ENCODE peak calls at places on chromosomes 12 and 14, in five cellular contexts. O is foreskin fibroblast, I is skeletal muscle cell, M is H7, F is tibial nerve. X is an unnamed sample.

GRCh38 chr12:31989571-31989970 is 30.4 kb downstream of the RESF1 start:
- DNase-seq in F (no peak), M (no peak), I (no peak), O (no peak), X (no peak)

GRCh38 chr12:12946686-12947355 is 5.1 kb downstream of the GPRC5D start:
- DNase-seq in O (peak), F (no peak), I (no peak), M (no peak), X (no peak)

GRCh38 chr14:67186369-67186768 is 2.9 kb upstream of the GARIN2 start:
- DNase-seq in M (no peak), I (no peak), O (no peak), F (no peak), X (no peak)

GRCh38 chr14:30138517-30138916 is 210.9 kb upstream of the PRKD1 start:
- DNase-seq in O (peak), I (no peak), M (no peak), F (no peak), X (no peak)

GRCh38 chr12:71846322-71846940 is 6.9 kb downstream of the TBC1D15 start:
- DNase-seq in F (no peak), O (no peak), I (no peak), M (no peak), X (no peak)

GRCh38 chr14:31265701-31266398 is 58.3 kb upstream of the HECTD1 start:
- DNase-seq in M (no peak), I (no peak), O (no peak), F (no peak), X (no peak)

GRCh38 chr12:110100315-110100970 is 23.7 kb upstream of the IFT81 start:
- DNase-seq in M (peak), I (no peak), F (peak), O (peak), X (peak)

GRCh38 chr14:66228267-66228970 is 257.8 kb upstream of the CCDC196 start:
- DNase-seq in O (no peak), I (peak), F (no peak), M (no peak), X (no peak)

GRCh38 chr12:57886590-57887363 is 40.2 kb upstream of the CTDSP2 start:
- DNase-seq in M (no peak), O (no peak), I (no peak), F (no peak), X (no peak)

GRCh38 chr12:57887631-57888406 is 41.3 kb upstream of the CTDSP2 start:
- DNase-seq in M (peak), I (no peak), F (no peak), O (peak), X (no peak)

GRCh38 chr12:57889541-57889989 is 43.0 kb upstream of the CTDSP2 start:
- DNase-seq in F (peak), I (peak), M (peak), O (peak), X (no peak)

GRCh38 chr12:57890191-57891120 is 43.9 kb upstream of the CTDSP2 start:
- DNase-seq in M (no peak), O (peak), I (no peak), F (no peak), X (no peak)

GRCh38 chr12:57888407-57889157 is 42.1 kb upstream of the CTDSP2 start:
- DNase-seq in I (no peak), O (no peak), F (no peak), M (peak), X (no peak)
- H3K4me3 ChIP-seq in I (no peak), O (peak), F (no peak), M (peak), X (no peak)

GRCh38 chr14:90842726-90843125 is 26.5 kb upstream of the TTC7B start:
- DNase-seq in F (no peak), M (no peak), I (no peak), O (no peak), X (no peak)

GRCh38 chr14:90837355-90837754 is 21.1 kb upstream of the TTC7B start:
- DNase-seq in O (no peak), M (no peak), F (no peak), I (no peak), X (no peak)

GRCh38 chr14:90836692-90837063 is 20.4 kb upstream of the TTC7B start:
- DNase-seq in M (no peak), F (no peak), I (no peak), O (no peak), X (no peak)

GRCh38 chr14:90839889-90840266 is 23.6 kb upstream of the TTC7B start:
- DNase-seq in M (no peak), I (no peak), O (no peak), F (no peak), X (no peak)

DNA sequence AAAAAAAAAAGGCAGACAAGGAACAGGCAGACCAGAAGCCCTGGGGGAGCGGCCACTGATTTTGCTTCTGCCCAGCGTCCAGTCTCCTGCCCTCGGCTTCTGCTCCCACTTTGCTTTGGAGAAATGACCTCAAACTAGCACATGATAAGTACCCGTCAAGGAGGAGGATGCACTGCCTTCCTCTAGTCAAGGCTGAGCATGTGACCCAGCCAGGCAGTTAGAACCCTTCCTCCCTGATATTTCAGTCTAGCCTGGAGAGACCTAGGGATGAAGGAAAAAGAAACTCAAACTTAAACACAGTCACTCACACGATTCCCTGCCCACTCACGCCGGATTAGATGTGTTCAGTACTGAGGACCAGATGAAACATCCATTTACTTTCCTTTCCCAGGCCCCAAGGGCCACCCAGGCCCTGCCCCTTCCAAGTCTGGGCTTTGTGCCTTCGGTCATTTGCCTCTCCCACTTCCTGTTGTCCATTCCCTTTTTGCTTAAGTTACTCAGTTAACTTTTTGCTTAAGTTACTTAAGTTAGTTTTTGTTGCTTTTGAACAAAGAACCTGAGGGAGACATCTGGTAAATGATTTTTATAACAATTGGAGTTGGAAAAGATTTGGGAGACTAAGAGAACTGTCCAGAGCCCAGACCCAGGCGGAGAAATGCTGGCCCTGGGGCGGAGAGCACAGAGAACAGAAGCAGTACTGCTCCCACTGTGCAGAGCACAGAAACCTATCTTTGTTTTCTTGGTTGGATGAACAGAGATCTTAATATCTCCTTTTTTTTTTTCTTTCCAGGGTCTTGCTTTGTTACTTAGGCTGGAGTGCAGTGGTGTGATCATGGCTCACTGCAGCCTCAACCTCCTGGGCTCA is 23.0 kb upstream of the TTC7B start:
- DNase-seq in O (peak), I (no peak), M (no peak), F (peak), X (no peak)
- H3K4me3 ChIP-seq in O (no peak), I (no peak), M (no peak), F (no peak), X (no peak)

GRCh38 chr14:101963611-101964296 is 619 bp upstream of the DYNC1H1 start:
- DNase-seq in F (no peak), M (no peak), O (no peak), I (no peak), X (no peak)
- H3K4me3 ChIP-seq in F (peak), M (peak), O (no peak), I (peak), X (peak)

GRCh38 chr12:30508205-30508967 is 187.3 kb downstream of the IPO8 start:
- DNase-seq in M (no peak), I (no peak), O (no peak), F (no peak), X (no peak)
- H3K4me3 ChIP-seq in M (no peak), I (no peak), O (no peak), F (no peak), X (no peak)

DNA sequence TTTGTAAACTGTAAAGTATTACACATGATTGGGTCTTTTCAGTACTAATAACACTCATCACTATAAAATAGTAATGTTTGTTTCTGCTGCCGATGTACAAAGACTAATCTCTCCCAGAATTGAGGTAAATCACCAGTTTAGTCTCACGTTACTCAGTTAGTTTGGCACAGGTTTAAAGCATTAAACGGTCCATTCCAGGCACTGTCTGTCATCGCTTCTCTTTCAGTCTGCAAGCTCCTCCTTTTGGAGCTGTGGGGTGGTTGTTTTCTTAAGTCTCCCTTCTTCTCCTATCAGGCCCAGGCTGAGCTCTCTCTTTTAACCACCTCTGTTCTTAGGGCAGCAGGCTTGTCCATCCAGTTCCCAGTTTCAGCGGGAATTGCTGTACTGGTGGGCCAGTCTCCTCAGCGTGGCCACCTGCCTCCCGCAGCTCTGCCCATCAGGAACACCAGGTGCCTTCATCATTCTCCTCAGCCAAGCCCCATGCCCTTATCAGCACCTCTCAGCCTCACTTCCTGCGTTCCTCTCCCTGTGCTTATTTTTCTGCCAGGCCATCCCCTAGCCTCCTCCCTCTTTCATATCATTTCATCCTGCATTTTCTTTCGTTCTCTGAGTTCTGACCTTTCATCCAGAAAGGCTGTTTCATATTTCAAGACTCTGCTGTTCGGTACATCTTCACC is 149.0 kb downstream of the TGFB3 start:
- DNase-seq in I (peak), M (no peak), O (peak), F (no peak), X (no peak)
- H3K4me3 ChIP-seq in I (no peak), M (no peak), O (no peak), F (no peak), X (no peak)

GRCh38 chr12:69932154-69932553 is 107.1 kb downstream of the MYRFL start:
- DNase-seq in M (peak), O (no peak), F (no peak), I (no peak), X (peak)

GRCh38 chr12:69935651-69936100 is 110.6 kb downstream of the MYRFL start:
- DNase-seq in O (no peak), I (no peak), F (no peak), M (no peak), X (no peak)

GRCh38 chr12:69936214-69936731 is 111.2 kb downstream of the MYRFL start:
- DNase-seq in O (no peak), F (no peak), M (peak), I (no peak), X (peak)

GRCh38 chr12:69934011-69934410 is 109.0 kb downstream of the MYRFL start:
- DNase-seq in M (no peak), I (no peak), F (no peak), O (no peak), X (no peak)

GRCh38 chr12:69933115-69933552 is 108.1 kb downstream of the MYRFL start:
- DNase-seq in F (no peak), I (no peak), M (peak), O (no peak), X (peak)
- H3K4me3 ChIP-seq in F (no peak), I (no peak), M (no peak), O (no peak), X (no peak)

DNA sequence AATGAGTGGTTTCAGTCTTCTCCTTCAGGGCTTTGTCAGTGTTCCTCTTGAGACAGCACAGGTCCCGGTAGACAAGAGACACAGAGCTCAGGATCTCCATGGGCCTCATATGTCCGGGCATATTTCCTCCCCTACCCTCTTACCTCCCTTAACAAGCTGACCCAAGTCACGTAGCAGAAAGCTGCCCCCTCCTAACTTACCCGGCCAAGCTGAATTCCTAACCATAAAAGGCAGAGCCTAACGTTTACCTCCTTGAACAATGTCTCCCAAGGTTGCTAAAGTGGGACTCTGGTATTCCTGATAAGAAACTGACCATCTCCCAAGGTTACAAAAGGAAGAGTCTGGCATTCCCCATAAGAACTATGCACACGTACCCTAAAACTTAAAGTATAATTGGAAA is 182.2 kb upstream of the USP15 start:
- DNase-seq in I (no peak), F (no peak), M (peak), O (no peak), X (no peak)
- H3K4me3 ChIP-seq in I (no peak), F (no peak), M (no peak), O (no peak), X (no peak)

DNA sequence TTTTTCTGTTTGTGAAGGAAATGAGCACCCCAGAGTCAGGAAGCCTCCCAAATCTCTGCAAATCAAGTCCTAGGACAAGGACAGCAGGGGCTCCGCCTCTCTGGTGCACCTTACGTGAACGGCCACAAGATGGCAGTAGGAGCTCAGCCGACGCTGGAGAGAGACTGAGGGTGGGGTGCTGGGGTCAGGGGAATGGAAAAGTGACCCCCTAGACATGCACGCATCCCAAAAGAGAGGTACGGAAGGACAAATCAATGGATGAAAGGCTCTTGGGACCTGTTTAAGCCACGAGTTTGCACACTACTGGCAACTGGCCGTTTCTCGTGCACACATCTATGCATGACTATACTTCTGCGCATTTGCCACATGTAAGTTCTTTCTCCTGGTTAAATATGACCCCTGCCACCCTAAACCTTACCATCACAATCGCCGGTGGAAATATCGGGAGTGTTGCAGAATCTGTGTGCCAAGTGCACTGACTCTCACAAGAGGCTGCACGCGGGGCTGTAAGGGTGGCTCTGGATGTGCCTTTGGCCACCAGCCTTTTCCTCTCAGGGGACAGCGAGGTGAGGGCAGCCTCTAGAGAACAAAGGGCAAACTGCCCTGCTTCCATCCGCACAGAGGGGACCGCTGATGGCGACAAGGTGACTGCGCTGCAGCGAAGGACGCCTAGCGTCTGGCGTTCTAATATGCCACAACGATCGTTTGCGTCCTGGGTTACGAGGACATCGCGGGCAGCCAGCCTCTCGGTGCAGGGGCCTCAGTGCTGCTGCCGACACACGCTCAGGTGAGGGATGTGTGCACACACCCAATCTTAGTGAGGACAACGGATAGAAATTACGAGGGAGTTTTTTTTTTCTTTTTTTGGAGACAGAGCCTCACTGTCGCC is 232.0 kb downstream of the PCNX1 start:
- DNase-seq in F (no peak), I (no peak), M (peak), O (peak), X (peak)
- H3K4me3 ChIP-seq in F (no peak), I (no peak), M (no peak), O (no peak), X (no peak)

DNA sequence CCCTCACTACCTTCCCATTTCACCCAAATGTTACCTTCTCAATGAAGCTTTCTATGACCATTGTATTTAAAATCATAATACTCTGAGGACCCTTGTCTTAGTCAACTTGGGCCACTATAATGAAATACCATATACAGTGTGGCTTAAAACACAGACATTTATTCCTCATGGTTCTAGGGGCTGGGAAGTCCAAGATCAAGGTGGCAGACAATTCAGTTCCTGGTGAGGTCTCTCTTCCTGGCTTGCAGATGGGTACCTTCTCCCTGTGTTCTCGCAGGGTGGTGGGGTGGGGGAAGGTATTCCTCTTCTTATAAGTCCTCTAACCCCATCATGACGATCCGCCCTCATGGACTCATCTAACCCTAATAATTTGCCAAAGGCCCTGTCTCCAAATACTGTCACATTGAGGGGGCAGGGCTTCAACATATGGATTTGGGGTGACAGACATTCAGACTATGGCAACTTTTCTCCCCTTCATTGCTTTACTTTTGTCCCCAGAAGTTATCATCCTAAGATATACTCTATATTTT is 163.7 kb upstream of the PWP1 start:
- DNase-seq in O (no peak), F (no peak), I (no peak), M (no peak), X (no peak)
- H3K4me3 ChIP-seq in O (no peak), F (no peak), I (no peak), M (no peak), X (no peak)

GRCh38 chr12:54051081-54051912 is 2.3 kb upstream of the HOXC4 start:
- DNase-seq in F (no peak), I (no peak), M (peak), O (no peak), X (no peak)
- H3K4me3 ChIP-seq in F (peak), I (no peak), M (no peak), O (no peak), X (no peak)

X was measured in iPS DF 6.9.